ENCODE peak calls at places on chromosome 6, in five cellular contexts. One of them, this sample, is unnamed.

GRCh38 chr6:165729307-165729936 is 66.4 kb upstream of the PDE10A start:
- DNase-seq in breast epithelium: no peak
- DNase-seq in stomach: peak
- DNase-seq in HCT116: peak
- DNase-seq in heart left ventricle: no peak
- DNase-seq in this sample: no peak

GRCh38 chr6:18243302-18243893 is 20.9 kb downstream of the DEK start:
- DNase-seq in breast epithelium: no peak
- DNase-seq in stomach: no peak
- DNase-seq in HCT116: no peak
- DNase-seq in heart left ventricle: no peak
- DNase-seq in this sample: no peak

GRCh38 chr6:3742426-3743344 is 8.8 kb downstream of the PXDC1 start:
- DNase-seq in heart left ventricle: peak
- DNase-seq in stomach: peak
- DNase-seq in breast epithelium: peak
- DNase-seq in HCT116: peak
- DNase-seq in this sample: peak

GRCh38 chr6:93238632-93239031 is 180.7 kb downstream of the EPHA7 start:
- DNase-seq in stomach: no peak
- DNase-seq in HCT116: no peak
- DNase-seq in heart left ventricle: no peak
- DNase-seq in breast epithelium: no peak
- DNase-seq in this sample: no peak

GRCh38 chr6:51644426-51644825 is 443.0 kb downstream of the PKHD1 start:
- DNase-seq in HCT116: no peak
- DNase-seq in heart left ventricle: no peak
- DNase-seq in breast epithelium: no peak
- DNase-seq in stomach: no peak
- DNase-seq in this sample: no peak

GRCh38 chr6:48027704-48028435 is 83.1 kb downstream of the PTCHD4 start:
- DNase-seq in HCT116: no peak
- DNase-seq in breast epithelium: no peak
- DNase-seq in heart left ventricle: no peak
- DNase-seq in stomach: no peak
- DNase-seq in this sample: no peak

GRCh38 chr6:144278659-144279314 is 6.3 kb upstream of the UTRN start:
- DNase-seq in breast epithelium: peak
- DNase-seq in stomach: no peak
- DNase-seq in heart left ventricle: no peak
- DNase-seq in HCT116: no peak
- DNase-seq in this sample: no peak

GRCh38 chr6:111478749-111479148 is 4.3 kb downstream of the REV3L start:
- DNase-seq in heart left ventricle: no peak
- DNase-seq in breast epithelium: no peak
- DNase-seq in HCT116: peak
- DNase-seq in stomach: no peak
- DNase-seq in this sample: no peak

GRCh38 chr6:20117474-20117873 is 94.8 kb downstream of the MBOAT1 start:
- DNase-seq in heart left ventricle: no peak
- DNase-seq in stomach: no peak
- DNase-seq in breast epithelium: no peak
- DNase-seq in HCT116: no peak
- DNase-seq in this sample: no peak

GRCh38 chr6:87182940-87183339 is 27.6 kb downstream of the ZNF292 start:
- DNase-seq in breast epithelium: no peak
- DNase-seq in heart left ventricle: no peak
- DNase-seq in HCT116: no peak
- DNase-seq in stomach: no peak
- DNase-seq in this sample: no peak
- TF ChIP-seq POLR2A in breast epithelium: no peak
- TF ChIP-seq POLR2A in heart left ventricle: no peak
- TF ChIP-seq POLR2A in HCT116: no peak
- TF ChIP-seq POLR2A in stomach: no peak
- TF ChIP-seq POLR2A in this sample: no peak

DNA sequence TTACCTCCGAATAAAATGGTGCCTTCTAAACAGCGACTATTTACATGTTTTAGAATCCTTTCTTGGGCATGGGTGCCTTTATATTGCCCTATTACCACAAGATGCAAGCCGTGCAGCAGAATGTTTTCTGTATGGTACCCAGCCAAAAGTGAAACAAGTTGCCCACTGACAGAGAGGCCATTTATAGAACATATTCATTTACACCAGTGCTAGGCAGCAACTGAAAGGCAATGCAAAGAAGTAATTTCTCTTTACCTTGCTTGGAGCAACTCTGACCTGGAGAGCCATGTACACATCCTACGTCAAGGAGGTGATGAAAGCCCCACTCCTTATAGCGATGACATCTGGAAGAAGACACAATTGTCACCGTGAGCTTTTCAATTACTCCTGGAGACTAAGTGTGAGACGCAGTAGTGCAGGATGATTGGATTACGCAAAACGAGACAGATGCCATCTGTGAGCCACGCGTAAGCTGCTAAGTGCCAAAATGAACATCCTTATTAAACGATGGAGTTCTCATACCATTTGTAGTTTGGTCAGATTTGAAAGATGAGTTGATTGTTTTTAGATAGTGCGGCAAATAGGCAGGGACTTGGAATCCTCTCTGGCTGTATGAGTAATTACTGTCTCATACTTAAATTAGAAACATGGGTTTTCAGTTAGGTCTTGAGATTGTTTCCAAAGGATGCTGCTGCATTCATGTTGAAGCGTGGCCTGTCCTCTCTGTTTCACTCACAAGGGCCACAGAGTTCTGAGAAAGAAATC is at the start of gene TMEM244:
- DNase-seq in stomach: no peak
- DNase-seq in heart left ventricle: no peak
- DNase-seq in HCT116: no peak
- DNase-seq in breast epithelium: no peak
- DNase-seq in this sample: no peak
- H3K4me3 ChIP-seq in stomach: no peak
- H3K4me3 ChIP-seq in heart left ventricle: peak
- H3K4me3 ChIP-seq in HCT116: no peak
- H3K4me3 ChIP-seq in breast epithelium: peak
- H3K4me3 ChIP-seq in this sample: peak

GRCh38 chr6:167829513-167829912 is 2.8 kb downstream of the AFDN start:
- DNase-seq in breast epithelium: no peak
- DNase-seq in HCT116: no peak
- DNase-seq in heart left ventricle: no peak
- DNase-seq in stomach: no peak
- DNase-seq in this sample: no peak

GRCh38 chr6:167828325-167828956 is 1.7 kb downstream of the AFDN start:
- DNase-seq in HCT116: no peak
- DNase-seq in breast epithelium: no peak
- DNase-seq in stomach: no peak
- DNase-seq in heart left ventricle: no peak
- DNase-seq in this sample: no peak

GRCh38 chr6:167826230-167827061 is at the start of gene AFDN:
- DNase-seq in stomach: peak
- DNase-seq in breast epithelium: peak
- DNase-seq in HCT116: no peak
- DNase-seq in heart left ventricle: peak
- DNase-seq in this sample: no peak

GRCh38 chr6:167827062-167827587 is 414 bp downstream of the AFDN start:
- DNase-seq in HCT116: no peak
- DNase-seq in stomach: peak
- DNase-seq in breast epithelium: no peak
- DNase-seq in heart left ventricle: peak
- DNase-seq in this sample: no peak

DNA sequence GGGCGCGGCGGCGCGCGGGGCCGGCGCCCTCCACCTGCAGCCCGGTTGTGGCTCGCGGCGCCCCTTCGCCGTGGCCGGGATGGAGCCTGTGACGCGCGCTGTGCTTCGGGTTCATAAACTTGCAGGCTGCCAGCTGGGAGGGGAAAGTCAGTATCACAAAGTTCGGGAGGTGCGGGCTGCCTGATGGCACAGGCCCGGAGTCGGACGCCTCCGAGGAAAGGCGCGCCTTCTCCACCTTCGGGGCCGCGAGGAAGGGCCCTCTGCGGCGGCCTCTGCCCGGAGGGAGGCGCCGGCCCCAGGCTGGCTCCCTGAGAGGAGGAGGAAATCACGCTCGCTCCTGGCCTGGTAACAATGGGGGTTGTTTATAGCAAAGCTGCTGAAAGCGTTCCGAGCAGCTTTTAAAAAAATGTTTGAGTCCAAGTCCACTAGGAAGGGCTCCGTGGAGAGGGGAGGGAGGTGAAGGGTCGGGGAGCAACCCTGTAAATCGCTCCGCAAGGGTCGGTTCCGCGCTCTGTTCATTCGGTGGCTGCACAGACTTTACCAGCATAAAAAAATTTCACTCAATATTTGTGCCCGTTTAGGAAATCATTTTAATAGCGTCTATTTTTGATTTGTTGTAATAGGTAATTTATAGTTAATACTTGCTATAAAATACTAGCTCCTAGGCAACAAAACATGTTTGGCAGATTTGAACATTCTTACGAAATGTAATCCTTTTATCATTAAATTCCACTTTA is 1.0 kb downstream of the AFDN start:
- DNase-seq in breast epithelium: peak
- DNase-seq in stomach: peak
- DNase-seq in heart left ventricle: peak
- DNase-seq in HCT116: no peak
- DNase-seq in this sample: no peak
- TF ChIP-seq POLR2A in breast epithelium: no peak
- TF ChIP-seq POLR2A in stomach: no peak
- TF ChIP-seq POLR2A in heart left ventricle: no peak
- TF ChIP-seq POLR2A in HCT116: no peak
- TF ChIP-seq POLR2A in this sample: no peak

GRCh38 chr6:26268659-26269402 is 96.2 kb upstream of the BTN3A2 start:
- DNase-seq in HCT116: no peak
- DNase-seq in stomach: no peak
- DNase-seq in breast epithelium: no peak
- DNase-seq in heart left ventricle: no peak
- DNase-seq in this sample: no peak
- H3K4me3 ChIP-seq in HCT116: no peak
- H3K4me3 ChIP-seq in stomach: no peak
- H3K4me3 ChIP-seq in breast epithelium: no peak
- H3K4me3 ChIP-seq in heart left ventricle: no peak
- H3K4me3 ChIP-seq in this sample: no peak

GRCh38 chr6:12010635-12011275 is 1.4 kb upstream of the HIVEP1 start:
- DNase-seq in HCT116: no peak
- DNase-seq in heart left ventricle: peak
- DNase-seq in stomach: peak
- DNase-seq in breast epithelium: peak
- DNase-seq in this sample: peak
- TF ChIP-seq POLR2A in HCT116: no peak
- TF ChIP-seq POLR2A in heart left ventricle: no peak
- TF ChIP-seq POLR2A in stomach: no peak
- TF ChIP-seq POLR2A in breast epithelium: no peak
- TF ChIP-seq POLR2A in this sample: no peak

GRCh38 chr6:148269386-148269785 is 73.3 kb upstream of the SASH1 start:
- DNase-seq in HCT116: no peak
- DNase-seq in breast epithelium: no peak
- DNase-seq in heart left ventricle: no peak
- DNase-seq in stomach: no peak
- DNase-seq in this sample: no peak
- H3K4me3 ChIP-seq in HCT116: no peak
- H3K4me3 ChIP-seq in breast epithelium: no peak
- H3K4me3 ChIP-seq in heart left ventricle: no peak
- H3K4me3 ChIP-seq in stomach: no peak
- H3K4me3 ChIP-seq in this sample: no peak

This sample was measured in esophagus muscularis mucosa.